ENCODE peak calls at places on chromosome 11, in seven cellular contexts. P, B, F, Z, G, J and Q are unnamed samples.

GRCh38 chr11:117095301-117096139 is 2.7 kb downstream of the SIK3 start:
- DNase-seq in F (no peak), P (no peak), Z (no peak), B (no peak), J (no peak), G (no peak), Q (no peak)

GRCh38 chr11:107526197-107526596 is 39.3 kb downstream of the ALKBH8 start:
- DNase-seq in B (no peak), G (no peak), J (no peak), Z (no peak), P (no peak), F (no peak), Q (no peak)

GRCh38 chr11:58577441-58578135 is 1.3 kb upstream of the ZFP91 start:
- DNase-seq in B (peak), P (peak), Z (peak), F (peak), J (peak), G (peak), Q (peak)

GRCh38 chr11:31825453-31826391 is 14.6 kb upstream of the PAX6 start:
- DNase-seq in P (no peak), J (no peak), F (peak), Z (no peak), G (no peak), B (no peak), Q (no peak)

GRCh38 chr11:107493117-107493516 is 35.5 kb upstream of the CWF19L2 start:
- DNase-seq in Z (no peak), G (no peak), J (no peak), F (no peak), P (no peak), B (no peak), Q (no peak)

GRCh38 chr11:2651826-2652237 is 48.0 kb downstream of the KCNQ1OT1 start:
- DNase-seq in F (peak), Z (no peak), J (no peak), B (no peak), P (no peak), G (no peak), Q (no peak)

GRCh38 chr11:87892291-87892690 is 283.0 kb downstream of the RAB38 start:
- DNase-seq in J (no peak), F (no peak), P (no peak), Z (no peak), B (no peak), G (no peak), Q (no peak)

GRCh38 chr11:62400760-62401159 is 18.1 kb upstream of the SCGB1A1 start:
- DNase-seq in F (peak), G (peak), B (peak), P (no peak), Z (peak), J (no peak), Q (no peak)

GRCh38 chr11:98115873-98116272 is 904.9 kb upstream of the CNTN5 start:
- DNase-seq in Z (no peak), J (no peak), G (no peak), P (no peak), B (peak), F (no peak), Q (no peak)

GRCh38 chr11:70713988-70714665 is 315.8 kb downstream of the CTTN start:
- DNase-seq in P (no peak), Z (no peak), F (peak), B (peak), J (no peak), G (no peak), Q (no peak)

GRCh38 chr11:85759915-85760314 is 51.0 kb downstream of the SYTL2 start:
- DNase-seq in Z (no peak), B (no peak), J (no peak), G (no peak), P (no peak), F (no peak), Q (no peak)

GRCh38 chr11:12768731-12769673 is 94.8 kb downstream of the TEAD1 start:
- DNase-seq in B (no peak), G (no peak), J (no peak), Z (no peak), P (no peak), F (no peak), Q (no peak)

GRCh38 chr11:62105611-62106245 is 18.1 kb upstream of the INCENP start:
- DNase-seq in G (no peak), Z (no peak), F (no peak), B (no peak), P (no peak), J (no peak), Q (no peak)

GRCh38 chr11:117950320-117950719 is 21.1 kb upstream of the TMPRSS13 start:
- DNase-seq in F (no peak), P (peak), G (no peak), B (peak), J (peak), Z (no peak), Q (no peak)

GRCh38 chr11:88357323-88358039 is 19.9 kb upstream of the CTSC start:
- DNase-seq in Z (no peak), J (no peak), P (peak), F (no peak), G (no peak), B (no peak), Q (no peak)

GRCh38 chr11:76160856-76161255 is 45.4 kb downstream of the WNT11 start:
- DNase-seq in Z (no peak), B (no peak), P (no peak), F (peak), G (no peak), J (no peak), Q (no peak)

GRCh38 chr11:126832387-126832786 is 168.2 kb downstream of the KIRREL3 start:
- DNase-seq in Z (no peak), J (no peak), F (no peak), P (no peak), G (no peak), B (no peak), Q (no peak)

GRCh38 chr11:70481625-70482528 is 83.5 kb downstream of the CTTN start:
- DNase-seq in J (no peak), G (no peak), F (peak), P (no peak), B (no peak), Z (no peak), Q (peak)

GRCh38 chr11:83521647-83522596 is 235.8 kb upstream of the CCDC90B start:
- DNase-seq in Z (no peak), G (no peak), B (peak), J (no peak), P (no peak), F (no peak), Q (no peak)

GRCh38 chr11:66850588-66851250 is 6.1 kb upstream of the LRFN4 start:
- DNase-seq in Z (no peak), P (no peak), G (no peak), F (peak), J (no peak), B (no peak), Q (peak)

GRCh38 chr11:83948205-83948604 is 662.0 kb upstream of the CCDC90B start:
- DNase-seq in P (no peak), B (no peak), F (no peak), J (no peak), Z (no peak), G (no peak), Q (no peak)

GRCh38 chr11:108663154-108663877 is 1.6 kb upstream of the DDX10 start:
- DNase-seq in G (no peak), F (no peak), B (no peak), Z (no peak), J (no peak), P (no peak), Q (no peak)

GRCh38 chr11:126782810-126783209 is 217.8 kb downstream of the KIRREL3 start:
- DNase-seq in F (no peak), J (no peak), G (no peak), P (no peak), Z (no peak), B (no peak), Q (no peak)

DNA sequence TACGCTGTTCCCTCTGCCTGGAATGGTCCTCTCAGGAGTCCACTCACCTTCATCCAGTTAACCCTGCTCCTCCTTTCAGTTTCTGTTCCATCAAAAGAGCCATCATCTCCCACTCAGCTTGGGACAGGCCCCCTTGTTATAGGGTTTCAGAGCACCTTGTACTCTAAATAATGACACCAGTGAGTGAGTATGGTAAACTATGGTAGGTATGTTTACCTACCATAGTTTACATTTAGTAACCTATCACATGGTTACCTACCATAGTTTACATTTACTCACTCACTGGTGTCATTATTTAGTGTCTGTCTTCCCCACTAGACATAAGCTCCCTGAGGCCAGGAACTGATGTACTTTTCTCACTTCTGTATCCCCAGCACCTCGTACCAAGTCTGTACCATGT is 130.2 kb upstream of the SESN3 start:
- DNase-seq in G (no peak), F (no peak), J (no peak), P (no peak), Z (no peak), B (no peak), Q (no peak)
- H3K27ac ChIP-seq in G (no peak), F (no peak), J (no peak), P (no peak), Z (no peak), B (no peak), Q (no peak)

DNA sequence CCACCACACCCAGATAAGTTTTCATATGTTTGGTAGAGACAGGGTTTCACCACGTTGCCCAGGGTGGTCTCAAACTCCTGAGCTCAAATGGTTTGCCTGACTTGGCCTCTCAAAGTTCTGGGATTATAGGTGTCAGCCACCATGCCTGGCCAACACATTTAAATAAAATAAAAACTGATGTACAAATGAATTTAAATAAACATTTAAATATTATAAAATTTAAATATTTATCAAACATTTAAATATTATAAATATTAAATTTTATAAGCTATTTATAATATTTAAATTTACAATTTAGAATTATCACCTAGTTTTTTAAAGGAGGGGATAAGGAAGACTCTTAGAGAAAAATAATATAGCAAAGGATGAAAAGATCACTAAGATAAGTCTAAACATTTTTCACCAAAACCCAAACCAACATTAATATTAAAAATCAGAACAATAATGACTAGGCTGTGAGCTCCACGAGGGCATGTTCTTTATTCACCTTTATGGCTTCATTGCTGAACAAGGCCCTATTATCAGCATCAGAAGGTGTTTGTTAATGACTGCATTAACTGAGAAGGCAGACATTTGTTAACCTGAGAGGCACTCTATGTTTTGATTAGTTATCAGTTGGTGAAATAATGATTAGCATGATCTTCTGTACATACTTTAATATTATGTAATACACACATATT is 7.2 kb downstream of the IL18 start:
- DNase-seq in J (no peak), F (no peak), P (no peak), G (no peak), B (no peak), Z (no peak), Q (no peak)
- H3K27ac ChIP-seq in J (no peak), F (no peak), P (no peak), G (no peak), B (no peak), Z (no peak), Q (no peak)

GRCh38 chr11:73334244-73335203 is 26.4 kb downstream of the ARHGEF17 start:
- DNase-seq in P (no peak), Z (peak), G (peak), B (peak), F (peak), J (no peak), Q (peak)

GRCh38 chr11:73333173-73333572 is 25.1 kb downstream of the ARHGEF17 start:
- DNase-seq in F (no peak), J (no peak), P (no peak), Z (no peak), G (no peak), B (no peak), Q (no peak)

GRCh38 chr11:73333626-73334199 is 25.6 kb downstream of the ARHGEF17 start:
- DNase-seq in J (no peak), P (no peak), G (no peak), F (no peak), B (no peak), Z (no peak), Q (no peak)

GRCh38 chr11:73338279-73338678 is 30.2 kb downstream of the ARHGEF17 start:
- DNase-seq in G (no peak), F (no peak), J (no peak), Z (no peak), P (no peak), B (no peak), Q (no peak)

DNA sequence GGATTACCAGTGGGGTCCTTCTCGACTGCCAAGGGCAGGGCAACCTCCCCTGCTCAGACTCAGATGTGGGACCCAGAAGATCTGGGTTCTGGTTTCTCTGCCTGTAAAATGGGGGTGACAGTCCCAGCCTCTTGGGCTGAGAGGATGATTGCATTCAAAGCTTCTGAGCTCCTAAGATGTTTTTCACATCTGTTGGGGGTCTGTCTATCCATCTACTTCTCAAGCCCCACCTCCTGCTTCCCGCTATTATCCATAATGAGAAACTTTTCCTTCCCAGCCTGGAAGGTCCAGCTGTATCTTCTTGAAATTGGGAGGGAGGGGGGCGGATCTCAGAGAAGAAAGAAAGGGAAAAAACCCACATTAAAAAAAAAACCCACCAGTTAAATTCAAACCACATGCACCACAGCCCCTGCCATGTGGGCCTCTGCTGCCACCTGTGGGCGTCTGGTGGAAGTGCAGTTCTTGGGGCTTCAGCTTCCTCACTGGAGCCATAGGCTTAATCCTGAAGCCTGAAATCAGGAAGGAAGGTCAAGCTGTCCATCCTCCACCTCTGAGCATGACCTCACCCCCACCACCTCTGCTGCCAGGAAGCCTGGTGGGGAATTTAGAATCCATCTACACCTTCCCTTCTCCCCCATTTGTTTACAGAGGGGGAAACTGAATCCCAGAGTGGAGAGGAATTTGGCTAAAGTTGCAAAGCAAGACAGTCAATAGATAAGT is 27.3 kb downstream of the ARHGEF17 start:
- DNase-seq in P (peak), B (peak), G (peak), J (peak), F (peak), Z (peak), Q (peak)
- H3K27ac ChIP-seq in P (no peak), B (peak), G (peak), J (no peak), F (peak), Z (peak), Q (peak)

DNA sequence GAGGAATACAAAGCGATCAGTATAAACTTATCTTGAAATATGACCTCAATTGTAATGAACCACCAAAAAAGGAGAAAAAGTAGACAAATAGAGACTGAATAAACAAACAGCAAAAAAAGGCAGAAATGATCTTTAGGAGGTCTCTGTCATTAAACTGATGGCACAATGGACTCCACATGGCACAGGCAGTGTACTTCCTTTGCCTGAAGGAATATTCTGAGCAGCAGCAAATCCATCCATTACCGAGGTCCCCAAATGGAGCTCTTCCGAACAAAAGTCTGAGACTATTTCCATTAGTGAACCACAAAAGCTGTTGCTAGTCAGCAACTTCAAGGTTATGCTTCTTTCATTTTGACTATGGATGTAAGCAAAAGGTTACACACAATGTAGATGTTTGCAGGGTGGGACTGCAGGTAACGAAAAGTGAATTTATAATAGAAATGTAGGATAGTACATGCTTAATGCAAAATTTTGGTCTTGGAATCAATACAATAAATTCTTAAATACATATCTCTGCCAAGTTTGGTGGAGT is 14.5 kb downstream of the NARS2 start:
- DNase-seq in F (no peak), Z (no peak), P (peak), J (no peak), B (no peak), G (no peak), Q (no peak)
- H3K27ac ChIP-seq in F (no peak), Z (peak), P (no peak), J (no peak), B (no peak), G (no peak), Q (peak)

GRCh38 chr11:134173296-134173695 is 50.5 kb downstream of the NCAPD3 start:
- DNase-seq in G (no peak), Z (no peak), B (no peak), F (no peak), J (no peak), P (no peak), Q (no peak)
- H3K27ac ChIP-seq in G (no peak), Z (no peak), B (no peak), F (no peak), J (no peak), P (no peak), Q (no peak)

GRCh38 chr11:14499560-14500180 is at the start of gene COPB1:
- DNase-seq in P (peak), F (peak), B (peak), G (peak), Z (peak), J (peak), Q (peak)

GRCh38 chr11:14503023-14503422 is 3.4 kb upstream of the COPB1 start:
- DNase-seq in B (no peak), J (no peak), F (no peak), Z (no peak), P (no peak), G (no peak), Q (no peak)

GRCh38 chr11:14500181-14500651 is 605 bp upstream of the COPB1 start:
- DNase-seq in G (peak), F (no peak), Z (peak), J (no peak), P (peak), B (peak), Q (peak)

GRCh38 chr11:14502039-14502438 is 2.4 kb upstream of the COPB1 start:
- DNase-seq in J (no peak), Z (no peak), G (no peak), P (no peak), B (no peak), F (no peak), Q (no peak)

DNA sequence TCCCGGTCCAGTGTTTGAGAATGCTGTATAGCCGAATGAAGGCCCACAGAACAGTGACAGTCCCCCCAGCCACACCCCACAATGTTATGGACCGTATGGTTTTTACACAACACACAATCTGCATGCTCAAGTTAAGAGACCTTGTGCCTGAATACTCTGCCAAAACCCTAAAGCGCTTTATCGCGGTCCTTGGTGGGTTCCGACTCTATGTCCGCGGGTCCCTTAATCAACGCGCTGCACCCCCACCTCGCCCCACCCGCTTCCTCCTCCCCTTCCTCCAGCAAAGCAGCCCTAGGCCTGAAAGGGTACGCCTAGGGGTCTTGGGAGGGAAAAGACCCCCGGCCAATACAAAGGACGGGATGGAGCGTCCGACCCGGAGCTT is 442 bp downstream of the COPB1 start:
- DNase-seq in G (no peak), J (peak), P (peak), B (peak), Z (peak), F (peak), Q (peak)
- H3K27ac ChIP-seq in G (peak), J (peak), P (peak), B (peak), Z (peak), F (no peak), Q (peak)

DNA sequence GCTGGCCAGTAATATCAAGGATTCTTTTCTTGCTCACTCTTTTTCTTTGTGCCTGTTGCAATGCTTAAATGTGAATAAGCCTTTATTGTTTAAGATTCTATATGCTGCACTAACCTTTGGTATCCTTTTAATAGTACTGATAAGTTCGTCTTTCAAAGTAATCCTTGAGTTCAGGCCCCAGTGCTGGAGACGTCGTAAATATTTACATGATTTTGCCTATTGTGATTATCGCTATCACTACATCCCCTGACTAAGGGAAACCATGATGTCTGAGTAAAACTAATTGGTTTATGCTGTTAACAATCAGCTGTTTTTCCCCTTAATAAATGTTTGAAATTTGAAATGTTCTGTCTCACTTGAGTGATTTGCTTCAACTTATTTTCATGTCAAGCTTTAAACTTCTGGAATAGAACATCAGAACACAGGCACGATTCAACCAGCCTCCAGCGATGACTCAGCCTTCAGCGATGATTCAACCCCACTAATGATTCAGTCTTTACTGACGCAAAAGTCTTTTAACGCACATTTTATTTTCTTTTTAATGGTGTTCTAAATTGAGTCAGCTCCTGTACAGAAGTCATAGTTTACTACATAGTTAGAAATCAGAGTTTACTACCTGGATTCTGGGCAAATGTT is 3.9 kb downstream of the HTATIP2 start:
- DNase-seq in Z (no peak), J (no peak), B (no peak), F (no peak), P (peak), G (no peak), Q (no peak)
- H3K27ac ChIP-seq in Z (peak), J (no peak), B (no peak), F (no peak), P (peak), G (peak), Q (no peak)